ENCODE peak calls at places on chromosomes 7 and 10, in ten cellular contexts. One of them, this sample, is unnamed. For H3K4me1, the result is how much of the 10 kb centered on the place peaks cover.

GRCh38 chr7:100483728-100484635 is at the start of gene NYAP1:
- DNase-seq in transverse colon: peak
- DNase-seq in tibial artery: no peak
- DNase-seq in psoas muscle: no peak
- DNase-seq in heart left ventricle: peak
- DNase-seq in prostate gland: peak
- DNase-seq in ascending aorta: no peak
- DNase-seq in sigmoid colon: no peak
- DNase-seq in colonic mucosa: peak
- DNase-seq in GM23338: peak
- DNase-seq in this sample: no peak

GRCh38 chr7:36011588-36011965 is 141.5 kb upstream of the EEPD1 start:
- DNase-seq in transverse colon: no peak
- DNase-seq in tibial artery: no peak
- DNase-seq in psoas muscle: no peak
- DNase-seq in heart left ventricle: no peak
- DNase-seq in prostate gland: no peak
- DNase-seq in ascending aorta: no peak
- DNase-seq in sigmoid colon: no peak
- DNase-seq in colonic mucosa: no peak
- DNase-seq in GM23338: peak
- DNase-seq in this sample: no peak

GRCh38 chr7:44967571-44968446 is 11.0 kb downstream of the MYO1G start:
- DNase-seq in transverse colon: no peak
- DNase-seq in tibial artery: no peak
- DNase-seq in psoas muscle: no peak
- DNase-seq in heart left ventricle: no peak
- DNase-seq in prostate gland: no peak
- DNase-seq in ascending aorta: no peak
- DNase-seq in sigmoid colon: peak
- DNase-seq in colonic mucosa: no peak
- DNase-seq in GM23338: peak
- DNase-seq in this sample: no peak

GRCh38 chr7:43248961-43249807 is 136.7 kb downstream of the HECW1 start:
- DNase-seq in transverse colon: peak
- DNase-seq in tibial artery: no peak
- DNase-seq in psoas muscle: peak
- DNase-seq in heart left ventricle: no peak
- DNase-seq in prostate gland: no peak
- DNase-seq in ascending aorta: peak
- DNase-seq in sigmoid colon: peak
- DNase-seq in colonic mucosa: peak
- DNase-seq in GM23338: no peak
- DNase-seq in this sample: no peak

GRCh38 chr10:10133271-10133670 is 884.4 kb upstream of the CELF2 start:
- DNase-seq in transverse colon: no peak
- DNase-seq in tibial artery: no peak
- DNase-seq in psoas muscle: no peak
- DNase-seq in heart left ventricle: no peak
- DNase-seq in prostate gland: no peak
- DNase-seq in ascending aorta: no peak
- DNase-seq in sigmoid colon: no peak
- DNase-seq in colonic mucosa: no peak
- DNase-seq in GM23338: no peak
- DNase-seq in this sample: no peak

GRCh38 chr10:73065441-73065840 is 31.2 kb downstream of the P4HA1 start:
- DNase-seq in transverse colon: no peak
- DNase-seq in tibial artery: no peak
- DNase-seq in psoas muscle: no peak
- DNase-seq in heart left ventricle: no peak
- DNase-seq in prostate gland: no peak
- DNase-seq in ascending aorta: no peak
- DNase-seq in sigmoid colon: no peak
- DNase-seq in colonic mucosa: no peak
- DNase-seq in GM23338: no peak
- DNase-seq in this sample: no peak

GRCh38 chr10:99536400-99537254 is 3.9 kb downstream of the NKX2-3 start:
- DNase-seq in transverse colon: peak
- DNase-seq in tibial artery: no peak
- DNase-seq in psoas muscle: no peak
- DNase-seq in heart left ventricle: no peak
- DNase-seq in prostate gland: no peak
- DNase-seq in ascending aorta: peak
- DNase-seq in sigmoid colon: peak
- DNase-seq in colonic mucosa: no peak
- DNase-seq in GM23338: peak
- DNase-seq in this sample: no peak

GRCh38 chr10:127997937-127998336 is 91.0 kb downstream of the PTPRE start:
- DNase-seq in transverse colon: no peak
- DNase-seq in tibial artery: no peak
- DNase-seq in psoas muscle: no peak
- DNase-seq in heart left ventricle: no peak
- DNase-seq in prostate gland: no peak
- DNase-seq in ascending aorta: no peak
- DNase-seq in sigmoid colon: peak
- DNase-seq in colonic mucosa: no peak
- DNase-seq in GM23338: no peak
- DNase-seq in this sample: no peak

GRCh38 chr7:154489897-154490296 is 437.7 kb downstream of the DPP6 start:
- DNase-seq in transverse colon: no peak
- DNase-seq in tibial artery: no peak
- DNase-seq in psoas muscle: no peak
- DNase-seq in heart left ventricle: no peak
- DNase-seq in prostate gland: no peak
- DNase-seq in ascending aorta: no peak
- DNase-seq in sigmoid colon: no peak
- DNase-seq in colonic mucosa: no peak
- DNase-seq in GM23338: no peak
- DNase-seq in this sample: no peak

GRCh38 chr7:151057038-151057736 is 510 bp downstream of the CDK5 start:
- DNase-seq in transverse colon: no peak
- DNase-seq in tibial artery: no peak
- DNase-seq in psoas muscle: no peak
- DNase-seq in heart left ventricle: no peak
- DNase-seq in prostate gland: no peak
- DNase-seq in ascending aorta: no peak
- DNase-seq in sigmoid colon: peak
- DNase-seq in colonic mucosa: no peak
- DNase-seq in GM23338: peak
- DNase-seq in this sample: no peak

GRCh38 chr10:132684164-132684891 is 101.6 kb downstream of the NKX6-2 start:
- DNase-seq in transverse colon: no peak
- DNase-seq in tibial artery: peak
- DNase-seq in psoas muscle: peak
- DNase-seq in heart left ventricle: no peak
- DNase-seq in prostate gland: no peak
- DNase-seq in ascending aorta: peak
- DNase-seq in sigmoid colon: peak
- DNase-seq in colonic mucosa: no peak
- DNase-seq in GM23338: no peak
- DNase-seq in this sample: no peak

GRCh38 chr10:3982746-3983442 is 197.9 kb upstream of the KLF6 start:
- DNase-seq in transverse colon: no peak
- DNase-seq in tibial artery: no peak
- DNase-seq in psoas muscle: no peak
- DNase-seq in heart left ventricle: no peak
- DNase-seq in prostate gland: no peak
- DNase-seq in ascending aorta: no peak
- DNase-seq in sigmoid colon: no peak
- DNase-seq in colonic mucosa: peak
- DNase-seq in GM23338: no peak
- DNase-seq in this sample: no peak

GRCh38 chr7:71710442-71710841 is 578.5 kb downstream of the GALNT17 start:
- DNase-seq in transverse colon: no peak
- DNase-seq in tibial artery: no peak
- DNase-seq in psoas muscle: no peak
- DNase-seq in heart left ventricle: no peak
- DNase-seq in prostate gland: peak
- DNase-seq in ascending aorta: no peak
- DNase-seq in sigmoid colon: no peak
- DNase-seq in colonic mucosa: no peak
- DNase-seq in GM23338: no peak
- DNase-seq in this sample: no peak

GRCh38 chr10:10911471-10911921 is 106.2 kb upstream of the CELF2 start:
- DNase-seq in transverse colon: peak
- DNase-seq in tibial artery: peak
- DNase-seq in psoas muscle: peak
- DNase-seq in heart left ventricle: peak
- DNase-seq in prostate gland: peak
- DNase-seq in ascending aorta: peak
- DNase-seq in sigmoid colon: peak
- DNase-seq in colonic mucosa: peak
- DNase-seq in GM23338: peak
- DNase-seq in this sample: peak

GRCh38 chr7:55188590-55189446 is 170.0 kb downstream of the EGFR start:
- DNase-seq in transverse colon: peak
- DNase-seq in tibial artery: no peak
- DNase-seq in psoas muscle: no peak
- DNase-seq in heart left ventricle: no peak
- DNase-seq in prostate gland: no peak
- DNase-seq in ascending aorta: peak
- DNase-seq in sigmoid colon: no peak
- DNase-seq in colonic mucosa: peak
- DNase-seq in GM23338: no peak
- DNase-seq in this sample: no peak

GRCh38 chr7:1290262-1291039 is 57.8 kb downstream of the UNCX start:
- DNase-seq in transverse colon: no peak
- DNase-seq in tibial artery: no peak
- DNase-seq in psoas muscle: peak
- DNase-seq in heart left ventricle: no peak
- DNase-seq in prostate gland: peak
- DNase-seq in ascending aorta: no peak
- DNase-seq in sigmoid colon: no peak
- DNase-seq in colonic mucosa: no peak
- DNase-seq in GM23338: peak
- DNase-seq in this sample: no peak

DNA sequence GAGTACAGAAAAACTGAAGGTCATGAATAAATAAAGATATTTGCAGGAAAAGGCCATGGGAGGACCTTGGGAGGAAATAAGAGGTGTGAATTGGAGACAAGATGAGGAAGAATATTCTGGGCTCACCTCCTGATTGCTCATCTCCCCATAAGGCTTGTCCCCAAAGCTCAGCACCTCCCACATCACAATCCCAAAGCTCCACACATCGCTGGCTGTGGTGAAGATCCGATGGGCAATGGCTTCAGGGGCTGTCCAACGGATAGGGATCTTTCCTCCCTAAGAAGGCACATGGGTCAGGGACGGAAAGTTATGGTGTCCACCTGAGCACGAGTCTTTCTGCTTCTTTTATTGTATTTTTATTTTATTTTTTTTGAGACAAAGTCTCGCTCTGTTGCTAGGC is 12.9 kb downstream of the ZYX start:
- DNase-seq in transverse colon: no peak
- DNase-seq in tibial artery: no peak
- DNase-seq in psoas muscle: no peak
- DNase-seq in heart left ventricle: no peak
- DNase-seq in prostate gland: no peak
- DNase-seq in ascending aorta: no peak
- DNase-seq in sigmoid colon: no peak
- DNase-seq in colonic mucosa: no peak
- DNase-seq in GM23338: no peak
- DNase-seq in this sample: no peak
- H3K4me1 ChIP-seq in transverse colon: under half
- H3K4me1 ChIP-seq in tibial artery: under half
- H3K4me1 ChIP-seq in psoas muscle: under half
- H3K4me1 ChIP-seq in heart left ventricle: under half
- H3K4me1 ChIP-seq in prostate gland: under half
- H3K4me1 ChIP-seq in ascending aorta: half or more
- H3K4me1 ChIP-seq in sigmoid colon: under half
- H3K4me1 ChIP-seq in colonic mucosa: under half
- H3K4me1 ChIP-seq in GM23338: under half
- H3K4me1 ChIP-seq in this sample: under half

DNA sequence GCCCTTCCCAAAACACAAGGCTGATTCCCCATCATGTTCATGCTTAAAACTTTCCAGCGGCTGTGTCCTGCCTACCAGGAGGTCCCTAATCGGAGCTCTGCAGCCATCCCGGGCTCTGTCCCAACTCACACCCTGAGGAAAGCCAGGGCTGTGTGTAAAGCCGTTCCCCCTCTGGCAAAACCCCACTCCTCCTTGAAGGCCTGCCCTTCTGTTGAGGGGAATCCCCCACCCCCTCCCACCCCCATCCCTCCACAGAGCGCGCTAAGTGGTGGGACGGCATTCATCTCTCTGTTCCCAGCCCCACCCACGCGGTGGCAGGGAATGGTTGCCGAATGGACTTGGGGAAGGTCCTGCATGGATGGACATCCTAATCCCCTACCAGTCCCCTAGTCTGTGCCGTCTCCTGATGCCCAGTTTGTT is 667 bp upstream of the TMEM120A start:
- DNase-seq in transverse colon: no peak
- DNase-seq in tibial artery: no peak
- DNase-seq in psoas muscle: no peak
- DNase-seq in heart left ventricle: no peak
- DNase-seq in prostate gland: no peak
- DNase-seq in ascending aorta: peak
- DNase-seq in sigmoid colon: no peak
- DNase-seq in colonic mucosa: no peak
- DNase-seq in GM23338: no peak
- DNase-seq in this sample: no peak
- H3K27ac ChIP-seq in transverse colon: peak
- H3K27ac ChIP-seq in tibial artery: peak
- H3K27ac ChIP-seq in psoas muscle: peak
- H3K27ac ChIP-seq in heart left ventricle: peak
- H3K27ac ChIP-seq in prostate gland: peak
- H3K27ac ChIP-seq in ascending aorta: peak
- H3K27ac ChIP-seq in sigmoid colon: peak
- H3K27ac ChIP-seq in colonic mucosa: peak
- H3K27ac ChIP-seq in GM23338: peak
- H3K27ac ChIP-seq in this sample: peak

GRCh38 chr10:124671486-124672075 is 72.6 kb downstream of the FAM53B start:
- DNase-seq in transverse colon: no peak
- DNase-seq in tibial artery: no peak
- DNase-seq in psoas muscle: peak
- DNase-seq in heart left ventricle: peak
- DNase-seq in prostate gland: no peak
- DNase-seq in ascending aorta: no peak
- DNase-seq in sigmoid colon: peak
- DNase-seq in colonic mucosa: no peak
- DNase-seq in GM23338: peak
- DNase-seq in this sample: no peak
- H3K4me3 ChIP-seq in transverse colon: no peak
- H3K4me3 ChIP-seq in tibial artery: no peak
- H3K4me3 ChIP-seq in psoas muscle: no peak
- H3K4me3 ChIP-seq in heart left ventricle: no peak
- H3K4me3 ChIP-seq in prostate gland: no peak
- H3K4me3 ChIP-seq in ascending aorta: no peak
- H3K4me3 ChIP-seq in sigmoid colon: no peak
- H3K4me3 ChIP-seq in colonic mucosa: no peak
- H3K4me3 ChIP-seq in GM23338: no peak
- H3K4me3 ChIP-seq in this sample: no peak

DNA sequence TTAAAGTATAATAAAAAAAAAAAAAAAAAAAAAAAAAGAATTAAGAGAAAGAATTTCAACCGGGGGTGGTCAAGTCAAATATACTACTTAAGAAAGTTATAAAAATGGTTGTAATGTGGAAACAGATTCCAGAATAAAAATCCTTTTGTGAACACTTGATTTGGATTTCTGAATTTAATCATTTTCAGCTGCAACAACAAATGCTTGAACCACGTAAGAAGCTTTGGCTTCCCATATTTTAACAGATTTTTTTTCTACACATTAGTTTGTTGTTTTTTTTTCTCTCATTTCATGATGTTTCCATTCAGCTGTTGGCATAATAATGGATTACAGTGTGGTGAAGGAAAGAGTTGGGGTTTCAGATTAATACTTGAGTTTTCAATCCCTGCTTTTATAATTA is 137.3 kb upstream of the AGR3 start:
- DNase-seq in transverse colon: no peak
- DNase-seq in tibial artery: no peak
- DNase-seq in psoas muscle: no peak
- DNase-seq in heart left ventricle: no peak
- DNase-seq in prostate gland: no peak
- DNase-seq in ascending aorta: no peak
- DNase-seq in sigmoid colon: no peak
- DNase-seq in colonic mucosa: no peak
- DNase-seq in GM23338: no peak
- DNase-seq in this sample: no peak
- H3K4me1 ChIP-seq in transverse colon: under half
- H3K4me1 ChIP-seq in tibial artery: under half
- H3K4me1 ChIP-seq in psoas muscle: under half
- H3K4me1 ChIP-seq in heart left ventricle: under half
- H3K4me1 ChIP-seq in prostate gland: under half
- H3K4me1 ChIP-seq in ascending aorta: under half
- H3K4me1 ChIP-seq in sigmoid colon: under half
- H3K4me1 ChIP-seq in colonic mucosa: under half
- H3K4me1 ChIP-seq in GM23338: under half
- H3K4me1 ChIP-seq in this sample: under half